ENCODE peak calls at places on chromosome 15, in five cellular contexts. C is ovary, P is adipocyte, H is keratinocyte, R is esophagus squamous epithelium. O is an unnamed sample.

GRCh38 chr15:31292391-31293020 is 34.1 kb upstream of the KLF13 start:
- DNase-seq in R (no peak), P (no peak), C (no peak), H (no peak), O (no peak)

GRCh38 chr15:78915341-78916087 is 29.3 kb downstream of the CTSH start:
- DNase-seq in H (peak; percentile 57), P (no peak), R (no peak), C (no peak), O (no peak)

GRCh38 chr15:55907797-55908196 is 85.6 kb downstream of the NEDD4 start:
- DNase-seq in R (no peak), C (no peak), H (peak; percentile 85), P (peak; percentile 97), O (no peak)

GRCh38 chr15:74620636-74621545 is 5.3 kb downstream of the CLK3 start:
- DNase-seq in C (peak; percentile 15), R (no peak), P (peak; percentile 86), H (no peak), O (peak; percentile 58)

GRCh38 chr15:82159922-82160321 is 102.6 kb downstream of the EFL1 start:
- DNase-seq in H (peak; percentile 79), C (no peak), P (peak; percentile 73), R (no peak), O (no peak)

GRCh38 chr15:39621961-39622360 is 41.1 kb downstream of the THBS1 start:
- DNase-seq in H (no peak), P (no peak), R (no peak), C (no peak), O (no peak)

GRCh38 chr15:75836953-75837321 is 6.3 kb upstream of the UBE2Q2 start:
- DNase-seq in C (no peak), R (no peak), H (no peak), P (peak; percentile 78), O (no peak)

GRCh38 chr15:72184165-72184811 is 13.3 kb downstream of the GRAMD2A start:
- DNase-seq in R (no peak), P (peak; percentile 73), C (no peak), H (no peak), O (no peak)

GRCh38 chr15:66433726-66434125 is 47.0 kb downstream of the MAP2K1 start:
- DNase-seq in R (no peak), P (peak; percentile 8), C (no peak), H (no peak), O (no peak)

GRCh38 chr15:55360256-55360655 is 41.2 kb downstream of the PIGB start:
- DNase-seq in C (no peak), P (peak; percentile 14), H (no peak), R (no peak), O (no peak)

GRCh38 chr15:38459480-38459879 is 5.6 kb downstream of the FAM98B start:
- DNase-seq in R (no peak), H (no peak), P (no peak), C (no peak), O (no peak)

GRCh38 chr15:89157918-89158564 is 63.3 kb downstream of the RLBP1 start:
- DNase-seq in R (no peak), C (no peak), P (no peak), H (no peak), O (no peak)
- H3K4me1 ChIP-seq in R (no peaks in the 10 kb centered on the region), C (no peaks in the 10 kb centered on the region), P (no peaks in the 10 kb centered on the region), H (no peaks in the 10 kb centered on the region), O (no peaks in the 10 kb centered on the region)

DNA sequence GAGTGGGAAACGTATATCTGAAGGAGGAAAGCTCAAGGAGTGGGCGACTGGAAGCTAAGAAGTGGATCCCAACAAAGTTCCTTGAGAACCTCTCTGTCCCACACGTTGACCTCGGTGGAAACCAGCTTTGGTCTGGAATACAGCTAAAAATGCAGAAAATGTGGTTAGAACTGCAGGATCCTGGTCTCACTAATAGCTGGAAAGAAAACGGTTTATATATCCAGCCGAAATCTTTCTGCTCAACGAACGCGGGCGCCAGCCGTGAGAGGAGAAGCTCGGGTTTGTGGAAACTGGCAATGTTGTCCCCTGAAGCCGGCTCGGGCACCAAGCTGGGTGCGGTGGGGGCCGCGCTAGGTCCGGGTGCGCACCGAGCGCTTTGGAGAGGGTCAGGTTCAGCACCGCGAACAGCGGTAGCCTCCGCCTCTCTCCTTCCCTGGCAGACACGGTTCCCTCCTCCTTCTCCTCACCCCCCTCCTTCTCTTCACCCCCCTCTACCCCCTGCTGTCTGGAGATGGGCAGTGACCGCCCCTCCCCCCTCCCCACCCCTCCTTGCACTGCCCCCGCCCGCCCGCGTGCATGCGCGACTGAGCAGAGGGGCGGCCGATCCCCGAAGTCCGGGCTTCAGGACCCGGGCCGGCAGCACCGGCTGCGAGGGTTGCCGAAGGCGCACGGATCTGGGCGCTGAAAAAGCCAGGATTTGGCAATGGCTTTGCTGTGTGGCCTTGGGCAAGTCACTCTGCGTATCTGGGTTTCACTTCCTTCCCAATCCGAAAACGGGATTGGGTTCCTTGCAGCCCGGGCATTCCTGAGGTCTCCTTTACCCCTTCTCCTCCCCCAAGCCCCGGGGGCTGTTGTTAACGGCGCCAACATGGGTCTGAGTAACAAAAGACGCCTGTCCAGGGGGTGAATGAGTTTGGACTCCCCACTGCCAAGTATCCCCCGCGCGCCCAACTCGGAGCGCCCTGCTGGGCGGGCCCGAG is at the start of gene SKOR1:
- DNase-seq in H (no peak), R (no peak), C (no peak), P (peak; percentile 52), O (no peak)
- H3K4me1 ChIP-seq in H (peaks cover 7% of the 10 kb centered on the region), R (peaks cover 100% of the 10 kb centered on the region), C (peaks cover 3% of the 10 kb centered on the region), P (peaks cover 12% of the 10 kb centered on the region), O (peaks cover 75% of the 10 kb centered on the region)

DNA sequence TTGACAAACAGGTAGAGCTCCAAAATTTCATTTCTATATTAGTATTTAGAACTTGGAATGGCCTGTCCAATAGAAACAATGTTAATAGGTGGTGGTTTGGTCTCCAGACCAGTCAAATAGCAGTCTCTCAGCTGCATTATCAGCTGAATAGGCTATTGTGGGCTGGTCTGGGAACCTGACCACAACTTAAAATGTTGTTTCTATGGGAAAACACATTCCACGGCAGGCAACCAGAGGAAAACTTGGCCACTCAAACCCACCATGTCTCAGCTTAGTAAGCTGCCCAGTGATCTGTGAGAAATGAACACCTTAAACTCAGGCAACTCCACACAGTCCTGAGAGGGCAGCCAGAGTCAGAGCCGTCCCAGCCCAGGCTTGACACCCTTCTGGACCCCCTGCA is 20.4 kb downstream of the FBN1 start:
- DNase-seq in C (no peak), P (no peak), H (no peak), R (no peak), O (no peak)
- H3K4me1 ChIP-seq in C (peaks cover 14% of the 10 kb centered on the region), P (peaks cover 55% of the 10 kb centered on the region), H (peaks cover 12% of the 10 kb centered on the region), R (peaks cover 21% of the 10 kb centered on the region), O (no peaks in the 10 kb centered on the region)

DNA sequence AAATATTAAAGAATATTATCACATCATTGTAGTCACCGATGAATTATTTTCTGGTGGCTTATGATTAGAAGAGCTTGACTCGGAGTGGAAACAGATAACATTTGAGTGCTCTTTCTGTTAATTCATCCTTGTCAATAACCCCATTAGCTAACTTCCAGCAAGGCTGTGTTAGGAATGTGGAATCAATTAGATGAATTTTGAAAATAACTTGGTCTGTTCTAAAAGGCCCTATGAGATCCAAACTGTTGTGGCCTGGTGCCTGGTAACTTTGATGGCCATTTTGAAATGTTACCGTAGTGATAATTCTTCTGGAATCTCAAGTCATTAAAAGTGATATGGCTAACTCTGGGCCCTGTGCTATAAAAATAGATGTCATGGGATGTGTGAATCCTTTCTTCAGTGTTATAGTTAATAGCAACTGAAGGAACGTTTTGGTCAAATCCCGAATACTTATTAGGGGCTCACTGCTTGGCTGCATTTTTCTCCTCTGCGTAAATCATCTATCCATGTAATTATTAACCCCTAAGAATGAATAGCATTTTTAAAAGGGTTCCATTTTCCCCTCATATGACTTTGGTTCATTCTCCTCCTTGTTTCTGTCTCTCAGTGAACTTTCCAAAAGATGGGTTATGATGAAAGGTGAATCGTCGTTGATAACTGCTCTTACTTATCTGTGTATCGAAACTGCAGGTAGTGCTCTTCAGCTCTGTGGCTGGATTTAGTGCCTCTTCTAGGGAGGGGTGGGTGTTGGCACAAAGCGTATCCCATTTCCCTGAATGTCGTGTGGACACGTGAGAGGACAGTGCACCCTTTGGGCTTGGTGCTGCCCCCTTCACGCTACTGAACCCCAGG is 82.7 kb downstream of the IGF1R start:
- DNase-seq in C (no peak), P (no peak), H (no peak), R (no peak), O (no peak)
- H3K4me1 ChIP-seq in C (peaks cover 34% of the 10 kb centered on the region), P (peaks cover 59% of the 10 kb centered on the region), H (peaks cover 51% of the 10 kb centered on the region), R (peaks cover 90% of the 10 kb centered on the region), O (peaks cover 37% of the 10 kb centered on the region)

GRCh38 chr15:63633312-63633711 is 36.1 kb downstream of the FBXL22 start:
- DNase-seq in R (no peak), H (no peak), P (no peak), C (no peak), O (no peak)

GRCh38 chr15:63626955-63627354 is 29.8 kb downstream of the FBXL22 start:
- DNase-seq in P (no peak), C (no peak), H (no peak), R (no peak), O (no peak)

GRCh38 chr15:63630036-63630751 is 33.0 kb downstream of the FBXL22 start:
- DNase-seq in H (no peak), P (no peak), C (no peak), R (no peak), O (no peak)

GRCh38 chr15:63623231-63623969 is 26.2 kb downstream of the FBXL22 start:
- DNase-seq in H (no peak), P (no peak), R (no peak), C (no peak), O (no peak)

DNA sequence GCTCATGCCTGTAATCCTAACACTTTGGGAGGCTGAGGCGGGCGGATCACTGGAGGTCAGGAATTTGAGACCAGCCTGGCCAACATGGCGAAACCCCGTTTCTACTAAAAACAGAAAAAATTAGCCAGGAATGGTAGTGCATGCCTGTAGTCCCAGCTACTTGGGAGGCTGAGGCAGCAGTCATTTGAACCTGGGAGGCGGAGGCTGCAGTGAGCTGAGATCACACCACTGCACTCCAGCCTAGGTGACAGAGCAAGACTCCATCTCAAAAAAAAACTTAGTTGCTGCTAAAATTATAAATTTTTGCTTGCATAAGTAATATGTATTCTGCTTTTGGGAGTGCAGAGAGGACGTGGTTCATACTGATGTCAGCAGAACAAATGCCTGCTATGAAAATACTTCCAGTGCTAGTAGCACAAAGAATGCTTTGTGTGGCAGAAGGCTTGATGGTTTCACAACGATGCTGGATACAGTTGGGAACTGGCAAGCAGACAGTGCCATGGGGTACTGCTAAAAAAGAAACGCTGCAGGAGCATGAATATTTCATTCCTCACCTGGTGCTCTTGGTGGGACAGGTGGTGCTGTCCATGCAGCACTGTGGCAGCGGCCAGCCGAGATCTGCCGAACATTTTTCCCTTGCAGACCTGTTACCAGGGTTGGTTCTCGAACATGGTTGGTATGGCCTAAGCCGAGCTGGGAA is 31.1 kb downstream of the FBXL22 start:
- DNase-seq in P (no peak), H (no peak), R (no peak), C (no peak), O (no peak)
- H3K4me1 ChIP-seq in P (peaks cover 17% of the 10 kb centered on the region), H (no peaks in the 10 kb centered on the region), R (no peaks in the 10 kb centered on the region), C (no peaks in the 10 kb centered on the region), O (no peaks in the 10 kb centered on the region)

DNA sequence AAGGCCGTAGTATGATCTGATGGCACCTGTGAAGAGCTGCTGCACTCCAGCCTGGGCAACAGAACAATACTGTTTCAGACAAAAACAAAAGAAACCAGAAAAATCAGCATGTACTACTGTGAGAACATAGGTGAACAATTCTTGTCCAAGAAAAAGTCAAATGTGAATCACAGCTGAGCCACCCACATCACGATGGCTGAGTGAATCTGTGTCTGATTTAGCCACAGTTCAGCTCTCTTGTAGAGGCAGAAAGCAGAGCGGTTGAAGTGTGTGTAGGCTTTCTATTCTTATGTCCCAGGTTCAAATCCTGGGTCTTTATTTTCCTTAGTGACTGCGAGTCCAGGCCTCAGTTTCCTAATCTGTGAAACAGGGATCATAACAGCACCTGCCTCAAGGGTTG is 4.4 kb upstream of the FURIN start:
- DNase-seq in H (no peak), P (no peak), C (no peak), R (no peak), O (no peak)
- H3K4me1 ChIP-seq in H (peaks cover 28% of the 10 kb centered on the region), P (peaks cover 27% of the 10 kb centered on the region), C (no peaks in the 10 kb centered on the region), R (peaks cover 81% of the 10 kb centered on the region), O (peaks cover under 1% of the 10 kb centered on the region)